ENCODE peak calls at places on chromosome 18, in five cellular contexts. One of them, this sample, is unnamed.

GRCh38 chr18:45248240-45248903 is 366.9 kb upstream of the SLC14A2 start:
- DNase-seq in GM12878: no peak
- DNase-seq in HepG2: no peak
- DNase-seq in K562: no peak
- DNase-seq in H1: no peak
- DNase-seq in this sample: no peak

GRCh38 chr18:74806073-74806472 is 208.4 kb downstream of the ZNF407 start:
- DNase-seq in H1: no peak
- DNase-seq in K562: no peak
- DNase-seq in HepG2: no peak
- DNase-seq in GM12878: no peak
- DNase-seq in this sample: peak

GRCh38 chr18:80119111-80119510 is 10.0 kb downstream of the ADNP2 start:
- DNase-seq in GM12878: no peak
- DNase-seq in H1: no peak
- DNase-seq in HepG2: no peak
- DNase-seq in K562: no peak
- DNase-seq in this sample: no peak

GRCh38 chr18:7812431-7813063 is 245.4 kb downstream of the PTPRM start:
- DNase-seq in K562: no peak
- DNase-seq in H1: no peak
- DNase-seq in GM12878: no peak
- DNase-seq in HepG2: peak
- DNase-seq in this sample: no peak

GRCh38 chr18:68699043-68699442 is 15.9 kb downstream of the TMX3 start:
- DNase-seq in GM12878: no peak
- DNase-seq in K562: no peak
- DNase-seq in H1: no peak
- DNase-seq in HepG2: no peak
- DNase-seq in this sample: no peak

GRCh38 chr18:48703033-48703386 is 164.2 kb downstream of the CTIF start:
- DNase-seq in H1: no peak
- DNase-seq in GM12878: no peak
- DNase-seq in HepG2: no peak
- DNase-seq in K562: no peak
- DNase-seq in this sample: no peak

GRCh38 chr18:7438631-7439030 is 128.5 kb upstream of the PTPRM start:
- DNase-seq in GM12878: no peak
- DNase-seq in HepG2: no peak
- DNase-seq in K562: no peak
- DNase-seq in H1: no peak
- DNase-seq in this sample: no peak

GRCh38 chr18:63148449-63149199 is 170.9 kb downstream of the BCL2 start:
- DNase-seq in H1: no peak
- DNase-seq in K562: no peak
- DNase-seq in GM12878: no peak
- DNase-seq in HepG2: no peak
- DNase-seq in this sample: no peak

GRCh38 chr18:49321800-49322461 is 138.5 kb downstream of the DYM start:
- DNase-seq in K562: no peak
- DNase-seq in H1: no peak
- DNase-seq in GM12878: no peak
- DNase-seq in HepG2: no peak
- DNase-seq in this sample: no peak

GRCh38 chr18:54948350-54948837 is 10.9 kb downstream of the CCDC68 start:
- DNase-seq in HepG2: peak
- DNase-seq in GM12878: no peak
- DNase-seq in K562: no peak
- DNase-seq in H1: no peak
- DNase-seq in this sample: no peak

GRCh38 chr18:43596106-43596712 is 318.9 kb upstream of the SYT4 start:
- DNase-seq in HepG2: peak
- DNase-seq in H1: no peak
- DNase-seq in GM12878: no peak
- DNase-seq in K562: no peak
- DNase-seq in this sample: no peak

GRCh38 chr18:36035253-36035652 is 32.1 kb downstream of the RPRD1A start:
- DNase-seq in HepG2: no peak
- DNase-seq in GM12878: no peak
- DNase-seq in H1: no peak
- DNase-seq in K562: no peak
- DNase-seq in this sample: no peak

GRCh38 chr18:67183398-67183797 is 333.1 kb downstream of the DSEL start:
- DNase-seq in H1: peak
- DNase-seq in K562: no peak
- DNase-seq in HepG2: no peak
- DNase-seq in GM12878: no peak
- DNase-seq in this sample: no peak

GRCh38 chr18:4842287-4842686 is 354.8 kb downstream of the AKAIN1 start:
- DNase-seq in GM12878: no peak
- DNase-seq in HepG2: no peak
- DNase-seq in H1: no peak
- DNase-seq in K562: no peak
- DNase-seq in this sample: no peak

GRCh38 chr18:54330768-54331548 is 26.7 kb downstream of the STARD6 start:
- DNase-seq in H1: no peak
- DNase-seq in HepG2: no peak
- DNase-seq in GM12878: no peak
- DNase-seq in K562: no peak
- DNase-seq in this sample: no peak

GRCh38 chr18:37778417-37779165 is 213.0 kb upstream of the CELF4 start:
- DNase-seq in HepG2: peak
- DNase-seq in K562: peak
- DNase-seq in GM12878: no peak
- DNase-seq in H1: peak
- DNase-seq in this sample: peak

GRCh38 chr18:12773369-12773768 is 70.5 kb downstream of the PSMG2 start:
- DNase-seq in GM12878: no peak
- DNase-seq in HepG2: no peak
- DNase-seq in K562: no peak
- DNase-seq in H1: no peak
- DNase-seq in this sample: no peak

GRCh38 chr18:62455222-62455621 is 67.6 kb upstream of the ZCCHC2 start:
- DNase-seq in HepG2: peak
- DNase-seq in K562: no peak
- DNase-seq in H1: no peak
- DNase-seq in GM12878: no peak
- DNase-seq in this sample: no peak

GRCh38 chr18:45054595-45054994 is 373.9 kb downstream of the SETBP1 start:
- DNase-seq in HepG2: no peak
- DNase-seq in H1: no peak
- DNase-seq in GM12878: no peak
- DNase-seq in K562: no peak
- DNase-seq in this sample: no peak

GRCh38 chr18:38940863-38941531 is 1375.4 kb upstream of the CELF4 start:
- DNase-seq in GM12878: peak
- DNase-seq in H1: no peak
- DNase-seq in K562: peak
- DNase-seq in HepG2: peak
- DNase-seq in this sample: peak

GRCh38 chr18:75635096-75635495 is 207.6 kb upstream of the SMIM21 start:
- DNase-seq in H1: no peak
- DNase-seq in HepG2: no peak
- DNase-seq in GM12878: no peak
- DNase-seq in K562: no peak
- DNase-seq in this sample: no peak

GRCh38 chr18:75526038-75526437 is 98.5 kb upstream of the SMIM21 start:
- DNase-seq in HepG2: no peak
- DNase-seq in GM12878: no peak
- DNase-seq in H1: no peak
- DNase-seq in K562: no peak
- DNase-seq in this sample: no peak

GRCh38 chr18:22399949-22400348 is 17.8 kb downstream of the CTAGE1 start:
- DNase-seq in H1: no peak
- DNase-seq in GM12878: no peak
- DNase-seq in K562: no peak
- DNase-seq in HepG2: no peak
- DNase-seq in this sample: no peak

GRCh38 chr18:51943281-51943680 is 396.7 kb upstream of the DCC start:
- DNase-seq in H1: no peak
- DNase-seq in K562: no peak
- DNase-seq in GM12878: no peak
- DNase-seq in HepG2: no peak
- DNase-seq in this sample: no peak

GRCh38 chr18:61998957-61999356 is 106.2 kb upstream of the RNF152 start:
- DNase-seq in K562: no peak
- DNase-seq in GM12878: no peak
- DNase-seq in H1: no peak
- DNase-seq in HepG2: no peak
- DNase-seq in this sample: no peak

GRCh38 chr18:26406854-26407517 is 141.4 kb downstream of the KCTD1 start:
- DNase-seq in H1: no peak
- DNase-seq in HepG2: no peak
- DNase-seq in K562: no peak
- DNase-seq in GM12878: no peak
- DNase-seq in this sample: no peak

GRCh38 chr18:69770206-69770605 is 177.5 kb downstream of the CD226 start:
- DNase-seq in H1: no peak
- DNase-seq in K562: no peak
- DNase-seq in HepG2: peak
- DNase-seq in GM12878: no peak
- DNase-seq in this sample: no peak

GRCh38 chr18:48098538-48098937 is 168.1 kb upstream of the SMAD2 start:
- DNase-seq in H1: no peak
- DNase-seq in GM12878: no peak
- DNase-seq in K562: peak
- DNase-seq in HepG2: no peak
- DNase-seq in this sample: no peak

GRCh38 chr18:22173928-22174301 is 4.5 kb downstream of the GATA6 start:
- DNase-seq in HepG2: no peak
- DNase-seq in H1: no peak
- DNase-seq in GM12878: no peak
- DNase-seq in K562: no peak
- DNase-seq in this sample: no peak

GRCh38 chr18:57353137-57353939 is 981 bp downstream of the ST8SIA3 start:
- DNase-seq in HepG2: no peak
- DNase-seq in K562: no peak
- DNase-seq in H1: no peak
- DNase-seq in GM12878: no peak
- DNase-seq in this sample: no peak

GRCh38 chr18:63257453-63257852 is 62.1 kb downstream of the BCL2 start:
- DNase-seq in GM12878: no peak
- DNase-seq in K562: no peak
- DNase-seq in HepG2: no peak
- DNase-seq in H1: no peak
- DNase-seq in this sample: no peak

GRCh38 chr18:464311-464659 is 36.2 kb downstream of the COLEC12 start:
- DNase-seq in HepG2: no peak
- DNase-seq in GM12878: no peak
- DNase-seq in H1: no peak
- DNase-seq in K562: no peak
- DNase-seq in this sample: no peak

GRCh38 chr18:5057348-5058012 is 139.6 kb downstream of the AKAIN1 start:
- DNase-seq in HepG2: peak
- DNase-seq in K562: peak
- DNase-seq in H1: peak
- DNase-seq in GM12878: peak
- DNase-seq in this sample: peak

GRCh38 chr18:48860276-48861180 is 90.2 kb downstream of the SMAD7 start:
- DNase-seq in H1: no peak
- DNase-seq in GM12878: no peak
- DNase-seq in K562: no peak
- DNase-seq in HepG2: no peak
- DNase-seq in this sample: no peak

GRCh38 chr18:6482198-6482977 is 67.7 kb upstream of the L3MBTL4 start:
- DNase-seq in K562: peak
- DNase-seq in H1: peak
- DNase-seq in HepG2: peak
- DNase-seq in GM12878: no peak
- DNase-seq in this sample: no peak

GRCh38 chr18:60021556-60021955 is 121.8 kb downstream of the PMAIP1 start:
- DNase-seq in K562: no peak
- DNase-seq in HepG2: no peak
- DNase-seq in H1: no peak
- DNase-seq in GM12878: no peak
- DNase-seq in this sample: no peak

GRCh38 chr18:60017371-60017770 is 117.6 kb downstream of the PMAIP1 start:
- DNase-seq in K562: no peak
- DNase-seq in GM12878: no peak
- DNase-seq in HepG2: no peak
- DNase-seq in H1: no peak
- DNase-seq in this sample: no peak

GRCh38 chr18:60018801-60019462 is 119.1 kb downstream of the PMAIP1 start:
- DNase-seq in GM12878: no peak
- DNase-seq in K562: no peak
- DNase-seq in HepG2: no peak
- DNase-seq in H1: no peak
- DNase-seq in this sample: no peak

GRCh38 chr18:60020107-60020925 is 120.5 kb downstream of the PMAIP1 start:
- DNase-seq in HepG2: no peak
- DNase-seq in H1: no peak
- DNase-seq in GM12878: no peak
- DNase-seq in K562: no peak
- DNase-seq in this sample: no peak

GRCh38 chr18:60019463-60019840 is 119.7 kb downstream of the PMAIP1 start:
- DNase-seq in K562: no peak
- DNase-seq in HepG2: no peak
- DNase-seq in GM12878: no peak
- DNase-seq in H1: no peak
- DNase-seq in this sample: no peak
- TF ChIP-seq SP1 in K562: no peak
- TF ChIP-seq SP1 in HepG2: no peak
- TF ChIP-seq SP1 in GM12878: no peak
- TF ChIP-seq SP1 in H1: no peak
- TF ChIP-seq SP1 in this sample: no peak

GRCh38 chr18:23838801-23839366 is 149.6 kb downstream of the LAMA3 start:
- DNase-seq in GM12878: no peak
- DNase-seq in H1: no peak
- DNase-seq in K562: no peak
- DNase-seq in HepG2: no peak
- DNase-seq in this sample: no peak
- TF ChIP-seq JUND in GM12878: no peak
- TF ChIP-seq JUND in H1: no peak
- TF ChIP-seq JUND in K562: no peak
- TF ChIP-seq JUND in HepG2: no peak
- TF ChIP-seq JUND in this sample: no peak

GRCh38 chr18:78873916-78874505 is 105.6 kb upstream of the SALL3 start:
- DNase-seq in H1: no peak
- DNase-seq in HepG2: no peak
- DNase-seq in K562: no peak
- DNase-seq in GM12878: no peak
- DNase-seq in this sample: no peak
- TF ChIP-seq SP1 in H1: no peak
- TF ChIP-seq SP1 in HepG2: no peak
- TF ChIP-seq SP1 in K562: no peak
- TF ChIP-seq SP1 in GM12878: no peak
- TF ChIP-seq SP1 in this sample: no peak

GRCh38 chr18:10841203-10841602 is 308.2 kb downstream of the PIEZO2 start:
- DNase-seq in H1: no peak
- DNase-seq in HepG2: no peak
- DNase-seq in GM12878: no peak
- DNase-seq in K562: no peak
- DNase-seq in this sample: no peak
- TF ChIP-seq JUND in H1: no peak
- TF ChIP-seq JUND in HepG2: no peak
- TF ChIP-seq JUND in GM12878: no peak
- TF ChIP-seq JUND in K562: peak
- TF ChIP-seq JUND in this sample: no peak